ENCODE peak calls at places on chromosome 4, in ten cellular contexts. A is uterus, J is small intestine, L is cardiac muscle cell, G is stomach, N is fibroblast of lung, X is substantia nigra, U is lower lobe of right lung, S is right lobe of liver, C is SJCRH30. Q is an unnamed sample.
A peak's percentile ranks its signal among the peaks of the same experiment; 100 is the strongest.

GRCh38 chr4:25654031-25654970 is 1.4 kb upstream of the SLC34A2 start:
- DNase-seq in G (no peak), N (peak; percentile 36), C (no peak), A (no peak), J (peak; percentile 62), U (peak; percentile 66), S (no peak), L (peak; percentile 36), X (no peak), Q (no peak)

GRCh38 chr4:113368056-113368455 is 318.6 kb downstream of the ANK2 start:
- DNase-seq in N (peak; percentile 88), X (no peak), C (no peak), U (no peak), J (no peak), S (no peak), G (no peak), L (no peak), A (no peak), Q (no peak)

GRCh38 chr4:163392328-163392727 is 48.6 kb downstream of the NPY5R start:
- DNase-seq in C (no peak), U (no peak), N (no peak), G (no peak), S (no peak), X (no peak), L (peak; percentile 61), J (no peak), A (no peak), Q (no peak)

GRCh38 chr4:37757705-37758104 is 68.8 kb upstream of the PGM2 start:
- DNase-seq in J (no peak), X (no peak), S (no peak), G (no peak), U (no peak), L (peak; percentile 35), C (no peak), A (no peak), N (no peak), Q (no peak)

GRCh38 chr4:30866907-30867306 is 146.7 kb downstream of the PCDH7 start:
- DNase-seq in S (no peak), G (no peak), X (no peak), C (no peak), U (no peak), L (no peak), A (no peak), N (peak; percentile 63), J (no peak), Q (peak; percentile 18)

GRCh38 chr4:183658362-183659028 is 490 bp downstream of the RWDD4 start:
- DNase-seq in J (peak; percentile 39), G (no peak), U (peak; percentile 50), N (no peak), C (peak; percentile 5), L (peak; percentile 24), S (peak; percentile 63), A (peak; percentile 34), X (peak; percentile 54), Q (no peak)

GRCh38 chr4:17094811-17095210 is 196.4 kb upstream of the LDB2 start:
- DNase-seq in A (no peak), J (no peak), G (no peak), C (no peak), S (no peak), L (peak; percentile 21), U (no peak), X (no peak), N (peak; percentile 36), Q (no peak)

GRCh38 chr4:139728840-139729239 is 63.2 kb downstream of the MGST2 start:
- DNase-seq in X (no peak), L (no peak), A (no peak), N (no peak), J (peak; percentile 41), S (no peak), U (no peak), C (no peak), G (peak; percentile 66), Q (no peak)

GRCh38 chr4:110619401-110620247 is 3.3 kb downstream of the PITX2 start:
- DNase-seq in N (no peak), J (peak; percentile 65), A (no peak), G (no peak), S (no peak), L (no peak), C (peak; percentile 79), U (no peak), X (no peak), Q (no peak)

GRCh38 chr4:6095023-6095817 is 77.0 kb upstream of the C4orf50 start:
- DNase-seq in N (peak; percentile 6), A (no peak), G (no peak), U (no peak), S (no peak), J (no peak), L (peak; percentile 6), C (no peak), X (no peak), Q (peak; percentile 34)

GRCh38 chr4:54499308-54500074 is 158.3 kb upstream of the KIT start:
- DNase-seq in J (no peak), G (no peak), U (no peak), S (no peak), N (peak; percentile 66), L (no peak), A (no peak), X (no peak), C (no peak), Q (no peak)

GRCh38 chr4:154082760-154083530 is 294.1 kb upstream of the SFRP2 start:
- DNase-seq in X (no peak), J (no peak), S (no peak), U (no peak), A (no peak), N (peak; percentile 70), G (no peak), C (peak; percentile 2), L (no peak), Q (no peak)

GRCh38 chr4:185005209-185005819 is 13.0 kb upstream of the HELT start:
- DNase-seq in N (peak; percentile 53), J (peak; percentile 75), G (peak; percentile 92), X (peak; percentile 34), S (peak; percentile 85), A (peak; percentile 78), C (peak; percentile 60), U (peak; percentile 87), L (peak; percentile 83), Q (peak; percentile 8)

GRCh38 chr4:134773497-134774000 is 572.0 kb upstream of the PABPC4L start:
- DNase-seq in G (no peak), C (peak; percentile 68), U (no peak), L (no peak), A (no peak), N (no peak), X (no peak), J (no peak), S (no peak), Q (no peak)

GRCh38 chr4:102758241-102758871 is 2.4 kb downstream of the MANBA start:
- DNase-seq in U (no peak), L (no peak), N (no peak), C (no peak), A (no peak), J (no peak), X (no peak), G (no peak), S (no peak), Q (no peak)
- H3K27ac ChIP-seq in U (no peak overlapping the region), L (peak overlapping the region; percentile 52), N (no peak overlapping the region), C (no peak overlapping the region), A (no peak overlapping the region), J (no peak overlapping the region), X (no peak overlapping the region), G (peak overlapping the region; percentile 47), S (no peak overlapping the region), Q (no peak overlapping the region)

GRCh38 chr4:67071641-67072040 is 473.7 kb downstream of the CENPC start:
- DNase-seq in C (no peak), G (no peak), X (no peak), A (no peak), L (no peak), N (no peak), U (no peak), J (no peak), S (no peak), Q (no peak)
- H3K27ac ChIP-seq in C (no peak overlapping the region), G (no peak overlapping the region), X (no peak overlapping the region), A (no peak overlapping the region), L (no peak overlapping the region), N (no peak overlapping the region), U (no peak overlapping the region), J (no peak overlapping the region), S (no peak overlapping the region), Q (no peak overlapping the region)

GRCh38 chr4:128455480-128455879 is 167.9 kb upstream of the PGRMC2 start:
- DNase-seq in L (no peak), C (no peak), G (no peak), A (no peak), X (no peak), J (no peak), N (no peak), U (no peak), S (no peak), Q (no peak)

GRCh38 chr4:128454281-128455075 is 166.9 kb upstream of the PGRMC2 start:
- DNase-seq in N (peak; percentile 92), G (peak; percentile 73), A (peak; percentile 87), S (peak; percentile 73), C (peak; percentile 91), X (peak; percentile 27), J (peak; percentile 69), U (peak; percentile 79), L (peak; percentile 96), Q (peak; percentile 43)

GRCh38 chr4:128451270-128451905 is 163.8 kb upstream of the PGRMC2 start:
- DNase-seq in L (no peak), C (no peak), U (no peak), X (no peak), N (peak; percentile 65), S (no peak), J (no peak), A (no peak), G (no peak), Q (no peak)

GRCh38 chr4:128452415-128452814 is 164.8 kb upstream of the PGRMC2 start:
- DNase-seq in L (peak; percentile 15), G (no peak), A (no peak), X (no peak), S (no peak), C (no peak), N (no peak), U (no peak), J (no peak), Q (no peak)

DNA sequence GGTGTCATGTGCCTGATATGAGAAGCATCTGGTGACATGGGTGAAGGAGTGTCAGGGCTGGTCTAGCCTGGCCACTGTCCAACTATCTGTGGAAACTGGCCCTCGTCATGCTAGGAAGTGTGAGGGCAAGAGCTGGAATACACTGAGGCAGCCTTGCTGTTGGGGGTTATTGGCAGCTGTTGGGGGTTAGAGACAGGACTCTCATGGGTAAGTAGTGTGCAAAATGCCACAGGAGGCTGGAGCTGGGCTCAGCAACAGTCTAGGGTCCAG is 167.4 kb upstream of the PGRMC2 start:
- DNase-seq in L (no peak), G (no peak), U (no peak), J (no peak), A (no peak), S (no peak), N (no peak), X (no peak), C (peak; percentile 45), Q (no peak)
- H3K27ac ChIP-seq in L (no peak overlapping the region), G (no peak overlapping the region), U (no peak overlapping the region), J (no peak overlapping the region), A (no peak overlapping the region), S (no peak overlapping the region), N (peak overlapping the region; percentile 16), X (no peak overlapping the region), C (peak overlapping the region; percentile 61), Q (no peak overlapping the region)

DNA sequence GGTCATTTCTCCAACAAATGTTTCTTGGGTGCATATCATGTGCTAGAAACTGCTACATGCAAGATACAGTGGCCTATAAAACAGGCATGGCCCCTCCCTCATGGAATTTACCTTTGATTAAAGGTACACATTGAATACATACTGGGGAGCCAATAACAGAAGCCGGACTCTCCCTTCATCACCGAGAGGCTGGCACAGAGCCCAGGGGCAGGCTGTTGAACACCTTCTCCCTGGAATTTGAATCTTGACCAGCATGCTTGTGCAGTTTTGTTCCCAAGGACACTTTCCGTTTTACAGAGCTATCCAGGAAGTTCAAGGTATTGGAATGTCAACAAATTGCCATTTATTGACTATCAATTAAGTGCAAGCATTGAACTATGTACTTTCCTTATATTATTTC is 33.2 kb downstream of the PPARGC1A start:
- DNase-seq in J (peak; percentile 98), N (no peak), C (no peak), A (no peak), S (peak; percentile 60), G (peak; percentile 92), U (peak; percentile 63), X (peak; percentile 8), L (peak; percentile 17), Q (no peak)
- H3K27ac ChIP-seq in J (peak overlapping the region; percentile 4), N (no peak overlapping the region), C (no peak overlapping the region), A (no peak overlapping the region), S (peak overlapping the region; percentile 33), G (peak overlapping the region; percentile 53), U (no peak overlapping the region), X (no peak overlapping the region), L (peak overlapping the region; percentile 16), Q (no peak overlapping the region)

Q was measured in epithelial cell of prostate.